ENCODE peak calls at places on chromosomes 11 and 22, in six cellular contexts. One of them, this sample, is unnamed.

GRCh38 chr11:61754534-61755482 is 2.4 kb downstream of the MYRF start:
- DNase-seq in right lobe of liver: no peak
- DNase-seq in left ventricle myocardium superior: no peak
- DNase-seq in T-helper 1 cell: no peak
- DNase-seq in GM13976: no peak
- DNase-seq in mesothelial cell of epicardium: peak; percentile 78
- DNase-seq in this sample: no peak

GRCh38 chr22:34620832-34621231 is 445.1 kb upstream of the ISX start:
- DNase-seq in right lobe of liver: no peak
- DNase-seq in left ventricle myocardium superior: no peak
- DNase-seq in T-helper 1 cell: no peak
- DNase-seq in GM13976: no peak
- DNase-seq in mesothelial cell of epicardium: no peak
- DNase-seq in this sample: no peak

GRCh38 chr11:40405614-40406013 is 1053.8 kb downstream of the LRRC4C start:
- DNase-seq in right lobe of liver: no peak
- DNase-seq in left ventricle myocardium superior: no peak
- DNase-seq in T-helper 1 cell: no peak
- DNase-seq in GM13976: no peak
- DNase-seq in mesothelial cell of epicardium: no peak
- DNase-seq in this sample: no peak

GRCh38 chr11:91860661-91861060 is 364.0 kb upstream of the FAT3 start:
- DNase-seq in right lobe of liver: no peak
- DNase-seq in left ventricle myocardium superior: no peak
- DNase-seq in T-helper 1 cell: no peak
- DNase-seq in GM13976: no peak
- DNase-seq in mesothelial cell of epicardium: no peak
- DNase-seq in this sample: no peak

GRCh38 chr11:69601346-69601975 is 39.5 kb upstream of the CCND1 start:
- DNase-seq in right lobe of liver: no peak
- DNase-seq in left ventricle myocardium superior: no peak
- DNase-seq in T-helper 1 cell: no peak
- DNase-seq in GM13976: no peak
- DNase-seq in mesothelial cell of epicardium: no peak
- DNase-seq in this sample: no peak

GRCh38 chr11:93081694-93082093 is 112.2 kb downstream of the MTNR1B start:
- DNase-seq in right lobe of liver: no peak
- DNase-seq in left ventricle myocardium superior: no peak
- DNase-seq in T-helper 1 cell: no peak
- DNase-seq in GM13976: no peak
- DNase-seq in mesothelial cell of epicardium: no peak
- DNase-seq in this sample: no peak

GRCh38 chr22:46007003-46007847 is 30.3 kb upstream of the WNT7B start:
- DNase-seq in right lobe of liver: peak; percentile 67
- DNase-seq in left ventricle myocardium superior: peak; percentile 76
- DNase-seq in T-helper 1 cell: no peak
- DNase-seq in GM13976: no peak
- DNase-seq in mesothelial cell of epicardium: no peak
- DNase-seq in this sample: peak; percentile 84

GRCh38 chr11:95245038-95245437 is 14.0 kb upstream of the SESN3 start:
- DNase-seq in right lobe of liver: no peak
- DNase-seq in left ventricle myocardium superior: no peak
- DNase-seq in T-helper 1 cell: no peak
- DNase-seq in GM13976: no peak
- DNase-seq in mesothelial cell of epicardium: no peak
- DNase-seq in this sample: peak; percentile 69

GRCh38 chr11:18727499-18728236 is 1.7 kb upstream of the IGSF22 start:
- DNase-seq in right lobe of liver: no peak
- DNase-seq in left ventricle myocardium superior: no peak
- DNase-seq in T-helper 1 cell: no peak
- DNase-seq in GM13976: peak; percentile 77
- DNase-seq in mesothelial cell of epicardium: peak; percentile 61
- DNase-seq in this sample: no peak

GRCh38 chr11:118117790-118118601 is 31.2 kb upstream of the SMIM35 start:
- DNase-seq in right lobe of liver: no peak
- DNase-seq in left ventricle myocardium superior: no peak
- DNase-seq in T-helper 1 cell: no peak
- DNase-seq in GM13976: no peak
- DNase-seq in mesothelial cell of epicardium: no peak
- DNase-seq in this sample: no peak

This sample was measured in CD14-positive monocyte.